ENCODE peak calls at places on chromosome X, in ten cellular contexts. M is pancreas, P is mammary epithelial cell, V is transverse colon, X is AG09309, A is stomach, F is HL-60, S is heart right ventricle, G is cardiac muscle cell, I is AG04450. J is an unnamed sample.

GRCh38 chrX:12076046-12076445 is 62.2 kb upstream of the FRMPD4 start:
- DNase-seq in M (no peak), P (peak), V (no peak), X (no peak), A (no peak), F (no peak), S (no peak), G (no peak), I (no peak), J (no peak)

GRCh38 chrX:8755116-8755515 is 23.2 kb upstream of the ANOS1 start:
- DNase-seq in M (no peak), P (no peak), V (no peak), X (no peak), A (no peak), F (peak), S (no peak), G (no peak), I (no peak), J (no peak)

GRCh38 chrX:11319689-11320302 is 26.6 kb downstream of the AMELX start:
- DNase-seq in M (no peak), P (no peak), V (no peak), X (no peak), A (no peak), F (no peak), S (no peak), G (no peak), I (no peak), J (no peak)

GRCh38 chrX:120566817-120567216 is 6.1 kb upstream of the CUL4B start:
- DNase-seq in M (no peak), P (no peak), V (no peak), X (no peak), A (no peak), F (no peak), S (no peak), G (no peak), I (no peak), J (no peak)

GRCh38 chrX:143017272-143017671 is 8.5 kb upstream of the SPANXN4 start:
- DNase-seq in M (no peak), P (no peak), V (no peak), X (no peak), A (no peak), F (no peak), S (no peak), G (no peak), I (no peak), J (no peak)

GRCh38 chrX:13898084-13898483 is 81.2 kb upstream of the GPM6B start:
- DNase-seq in M (no peak), P (peak), V (no peak), X (no peak), A (no peak), F (peak), S (no peak), G (peak), I (no peak), J (peak)

GRCh38 chrX:118392726-118393125 is 46.8 kb downstream of the WDR44 start:
- DNase-seq in M (no peak), P (no peak), V (no peak), X (no peak), A (no peak), F (no peak), S (no peak), G (no peak), I (no peak), J (no peak)

GRCh38 chrX:71606536-71607216 is 11.6 kb downstream of the CXCR3 start:
- DNase-seq in M (no peak), P (no peak), V (no peak), X (no peak), A (no peak), F (no peak), S (no peak), G (no peak), I (no peak), J (no peak)

GRCh38 chrX:19964017-19964710 is 26.7 kb downstream of the BCLAF3 start:
- DNase-seq in M (no peak), P (peak), V (no peak), X (no peak), A (no peak), F (no peak), S (no peak), G (no peak), I (no peak), J (no peak)

GRCh38 chrX:113675278-113675677 is 834.6 kb upstream of the AMOT start:
- DNase-seq in M (no peak), P (peak), V (no peak), X (no peak), A (no peak), F (no peak), S (no peak), G (no peak), I (no peak), J (no peak)

GRCh38 chrX:152881289-152881688 is 16.6 kb upstream of the ZNF185 start:
- DNase-seq in M (no peak), P (no peak), V (no peak), X (no peak), A (no peak), F (no peak), S (no peak), G (no peak), I (no peak), J (no peak)

GRCh38 chrX:31302573-31303075 is 230.8 kb upstream of the FTHL17 start:
- DNase-seq in M (no peak), P (no peak), V (no peak), X (no peak), A (no peak), F (no peak), S (no peak), G (no peak), I (no peak), J (no peak)

GRCh38 chrX:19723427-19723826 is 164.0 kb downstream of the SH3KBP1 start:
- DNase-seq in M (no peak), P (no peak), V (no peak), X (no peak), A (no peak), F (no peak), S (no peak), G (no peak), I (no peak), J (no peak)

GRCh38 chrX:39196192-39197102 is 395.2 kb downstream of the MID1IP1 start:
- DNase-seq in M (no peak), P (peak), V (peak), X (no peak), A (peak), F (peak), S (no peak), G (peak), I (no peak), J (no peak)

GRCh38 chrX:108347800-108348199 is 90.4 kb downstream of the COL4A6 start:
- DNase-seq in M (no peak), P (no peak), V (no peak), X (no peak), A (no peak), F (no peak), S (no peak), G (peak), I (no peak), J (no peak)

GRCh38 chrX:20681691-20682090 is 415.0 kb upstream of the RPS6KA3 start:
- DNase-seq in M (no peak), P (no peak), V (no peak), X (no peak), A (no peak), F (no peak), S (no peak), G (no peak), I (no peak), J (no peak)

GRCh38 chrX:40871385-40872082 is 136.2 kb upstream of the MED14 start:
- DNase-seq in M (no peak), P (peak), V (no peak), X (no peak), A (no peak), F (no peak), S (no peak), G (peak), I (no peak), J (no peak)

GRCh38 chrX:2933125-2933900 is 4.2 kb upstream of the ARSD start:
- DNase-seq in M (peak), P (peak), V (peak), X (no peak), A (no peak), F (peak), S (no peak), G (no peak), I (no peak), J (no peak)

GRCh38 chrX:31057691-31058090 is 14.2 kb downstream of the FTHL17 start:
- DNase-seq in M (no peak), P (no peak), V (no peak), X (no peak), A (no peak), F (no peak), S (no peak), G (no peak), I (no peak), J (no peak)

GRCh38 chrX:44105228-44105913 is 132.2 kb upstream of the NDP start:
- DNase-seq in M (no peak), P (no peak), V (no peak), X (no peak), A (no peak), F (no peak), S (no peak), G (no peak), I (no peak), J (no peak)

GRCh38 chrX:66015152-66015827 is 24.6 kb downstream of the VSIG4 start:
- DNase-seq in M (no peak), P (no peak), V (peak), X (no peak), A (no peak), F (peak), S (peak), G (no peak), I (no peak), J (no peak)
- H3K4me3 ChIP-seq in M (no peak), P (no peak), V (no peak), X (no peak), A (peak), F (peak), S (no peak), G (no peak), I (no peak), J (peak)

GRCh38 chrX:104141087-104141760 is 15.6 kb downstream of the SLC25A53 start:
- DNase-seq in M (no peak), P (no peak), V (no peak), X (no peak), A (no peak), F (no peak), S (no peak), G (no peak), I (no peak), J (no peak)

GRCh38 chrX:104134583-104135261 is 22.1 kb downstream of the SLC25A53 start:
- DNase-seq in M (no peak), P (no peak), V (no peak), X (no peak), A (no peak), F (no peak), S (no peak), G (no peak), I (no peak), J (no peak)

GRCh38 chrX:104135677-104136076 is 21.1 kb downstream of the SLC25A53 start:
- DNase-seq in M (no peak), P (no peak), V (no peak), X (no peak), A (no peak), F (no peak), S (no peak), G (no peak), I (no peak), J (no peak)

GRCh38 chrX:104137496-104137895 is 19.3 kb downstream of the SLC25A53 start:
- DNase-seq in M (no peak), P (no peak), V (no peak), X (no peak), A (no peak), F (no peak), S (no peak), G (no peak), I (no peak), J (no peak)

GRCh38 chrX:104136241-104137019 is 20.4 kb downstream of the SLC25A53 start:
- DNase-seq in M (no peak), P (peak), V (peak), X (peak), A (peak), F (peak), S (no peak), G (peak), I (peak), J (peak)
- TF ChIP-seq CTCF in M (peak), P (peak), V (peak), X (peak), A (no peak), F (peak), S (peak), G (peak), I (peak), J (peak)

DNA sequence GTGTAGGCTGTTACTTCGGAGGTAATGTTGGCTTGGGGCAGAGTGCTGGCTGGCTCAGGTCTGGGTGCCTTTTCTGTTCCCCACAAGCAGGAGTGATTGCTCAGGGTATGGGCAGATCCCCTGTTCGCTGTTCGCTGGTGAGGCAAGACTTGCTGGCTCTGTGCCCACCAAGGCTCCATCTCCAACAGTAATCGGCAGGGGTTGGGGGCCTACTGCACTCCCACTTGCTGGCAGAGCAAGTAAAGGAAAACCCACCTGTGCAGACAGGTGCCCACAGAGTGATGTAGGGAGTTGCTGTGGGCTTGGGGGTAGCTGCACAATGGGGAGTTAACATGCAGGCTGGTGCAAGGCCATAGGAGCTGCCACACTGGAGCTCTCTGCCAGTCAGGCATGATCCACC is 8.0 kb upstream of the TMSB15C start:
- DNase-seq in M (peak), P (no peak), V (no peak), X (no peak), A (no peak), F (no peak), S (no peak), G (no peak), I (no peak), J (no peak)
- H3K4me3 ChIP-seq in M (no peak), P (no peak), V (no peak), X (no peak), A (no peak), F (no peak), S (no peak), G (no peak), I (no peak), J (no peak)

DNA sequence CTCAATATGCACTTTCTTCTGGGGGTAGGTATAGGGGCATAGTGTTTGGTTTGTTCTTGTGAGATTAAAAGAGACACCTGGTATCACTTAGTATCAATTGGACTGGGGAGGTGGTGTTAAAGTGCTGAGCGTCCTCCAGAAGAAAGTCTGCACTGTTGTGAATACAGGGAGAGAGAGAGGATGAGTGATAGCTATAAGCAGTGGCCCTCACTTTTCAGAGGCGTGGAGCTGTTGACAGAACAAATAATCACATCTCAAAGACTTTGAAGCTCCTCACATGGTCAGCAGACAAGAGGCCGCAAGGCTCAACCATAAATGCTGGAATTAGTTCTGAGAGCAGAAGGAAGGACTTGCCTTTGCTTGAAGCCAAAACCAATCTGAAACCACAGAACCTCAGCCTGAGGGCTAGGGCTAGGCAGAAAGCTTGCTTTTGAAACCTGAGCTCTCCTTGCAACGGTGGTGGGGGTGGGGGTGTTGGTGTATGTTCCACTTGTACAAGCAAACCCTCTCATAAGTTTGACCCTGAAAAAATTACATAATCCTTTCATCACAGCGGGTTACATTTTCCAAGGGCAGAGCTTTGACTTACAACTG is 123.2 kb upstream of the SCML1 start:
- DNase-seq in M (no peak), P (peak), V (no peak), X (peak), A (peak), F (peak), S (no peak), G (peak), I (no peak), J (no peak)
- TF ChIP-seq CTCF in M (no peak), P (no peak), V (no peak), X (no peak), A (no peak), F (no peak), S (no peak), G (no peak), I (no peak), J (no peak)

DNA sequence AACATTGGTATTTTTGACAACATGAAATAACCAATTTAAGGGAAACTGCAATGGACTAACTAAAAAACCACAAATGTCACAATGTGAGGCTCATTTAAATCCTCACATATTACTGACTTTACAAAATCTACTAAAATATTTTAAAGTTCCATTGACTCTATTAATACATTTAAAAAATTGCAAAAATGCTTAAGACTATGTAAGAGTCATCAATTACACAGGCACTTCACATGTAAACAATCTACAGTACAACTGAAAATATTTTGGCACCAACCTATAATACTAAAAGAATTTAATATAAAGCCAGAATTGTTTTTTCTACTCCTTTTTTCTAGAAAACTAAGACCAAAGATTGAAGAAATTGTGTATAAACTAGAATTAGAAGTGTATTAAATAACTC is 76.8 kb upstream of the RBMXL3 start:
- DNase-seq in M (no peak), P (no peak), V (no peak), X (no peak), A (no peak), F (no peak), S (no peak), G (no peak), I (no peak), J (no peak)
- H3K4me3 ChIP-seq in M (no peak), P (no peak), V (no peak), X (no peak), A (no peak), F (no peak), S (no peak), G (no peak), I (no peak), J (no peak)